ENCODE peak calls at places on chromosome 11, in four cellular contexts. One of them, this sample, is unnamed.

GRCh38 chr11:1335811-1336761 is 26.7 kb upstream of the TOLLIP start:
- DNase-seq in pancreas: peak; percentile 66
- DNase-seq in lower leg skin: peak; percentile 92
- DNase-seq in activated CD8-positive, alpha-beta T cell treated with anti-CD3 and anti-CD28 coated beads for 36 hours: peak; percentile 73
- DNase-seq in this sample: peak; percentile 26

GRCh38 chr11:86800076-86800955 is at the start of gene PRSS23:
- DNase-seq in pancreas: peak; percentile 89
- DNase-seq in activated CD8-positive, alpha-beta T cell treated with anti-CD3 and anti-CD28 coated beads for 36 hours: peak; percentile 32
- DNase-seq in lower leg skin: peak; percentile 92
- DNase-seq in this sample: peak; percentile 46

GRCh38 chr11:30725645-30726195 is 139.6 kb upstream of the MPPED2 start:
- DNase-seq in pancreas: no peak
- DNase-seq in activated CD8-positive, alpha-beta T cell treated with anti-CD3 and anti-CD28 coated beads for 36 hours: no peak
- DNase-seq in lower leg skin: no peak
- DNase-seq in this sample: no peak

GRCh38 chr11:87203907-87204602 is 166.3 kb downstream of the TMEM135 start:
- DNase-seq in activated CD8-positive, alpha-beta T cell treated with anti-CD3 and anti-CD28 coated beads for 36 hours: no peak
- DNase-seq in lower leg skin: no peak
- DNase-seq in pancreas: no peak
- DNase-seq in this sample: no peak

GRCh38 chr11:122741613-122742012 is 86.1 kb downstream of the UBASH3B start:
- DNase-seq in pancreas: no peak
- DNase-seq in activated CD8-positive, alpha-beta T cell treated with anti-CD3 and anti-CD28 coated beads for 36 hours: no peak
- DNase-seq in lower leg skin: no peak
- DNase-seq in this sample: no peak

GRCh38 chr11:102762414-102762813 is 18.0 kb downstream of the MMP10 start:
- DNase-seq in activated CD8-positive, alpha-beta T cell treated with anti-CD3 and anti-CD28 coated beads for 36 hours: no peak
- DNase-seq in pancreas: no peak
- DNase-seq in lower leg skin: no peak
- DNase-seq in this sample: no peak

GRCh38 chr11:31529189-31529588 is 19.6 kb downstream of the ELP4 start:
- DNase-seq in activated CD8-positive, alpha-beta T cell treated with anti-CD3 and anti-CD28 coated beads for 36 hours: no peak
- DNase-seq in pancreas: no peak
- DNase-seq in lower leg skin: no peak
- DNase-seq in this sample: no peak

GRCh38 chr11:129856036-129856435 is 39.3 kb downstream of the NFRKB start:
- DNase-seq in lower leg skin: peak; percentile 63
- DNase-seq in activated CD8-positive, alpha-beta T cell treated with anti-CD3 and anti-CD28 coated beads for 36 hours: no peak
- DNase-seq in pancreas: no peak
- DNase-seq in this sample: no peak

GRCh38 chr11:119000906-119001305 is 3.0 kb downstream of the CENATAC start:
- DNase-seq in activated CD8-positive, alpha-beta T cell treated with anti-CD3 and anti-CD28 coated beads for 36 hours: no peak
- DNase-seq in pancreas: no peak
- DNase-seq in lower leg skin: no peak
- DNase-seq in this sample: no peak

GRCh38 chr11:36509265-36509664 is 807 bp downstream of the TRAF6 start:
- DNase-seq in lower leg skin: no peak
- DNase-seq in activated CD8-positive, alpha-beta T cell treated with anti-CD3 and anti-CD28 coated beads for 36 hours: peak; percentile 39
- DNase-seq in pancreas: no peak
- DNase-seq in this sample: peak; percentile 19

GRCh38 chr11:17684550-17684949 is 34.8 kb upstream of the MYOD1 start:
- DNase-seq in lower leg skin: no peak
- DNase-seq in pancreas: no peak
- DNase-seq in activated CD8-positive, alpha-beta T cell treated with anti-CD3 and anti-CD28 coated beads for 36 hours: no peak
- DNase-seq in this sample: no peak

GRCh38 chr11:19394525-19395016 is 153.8 kb upstream of the E2F8 start:
- DNase-seq in lower leg skin: peak; percentile 43
- DNase-seq in pancreas: no peak
- DNase-seq in activated CD8-positive, alpha-beta T cell treated with anti-CD3 and anti-CD28 coated beads for 36 hours: peak; percentile 35
- DNase-seq in this sample: no peak
- TF ChIP-seq CTCF in lower leg skin: no peak
- TF ChIP-seq CTCF in pancreas: no peak
- TF ChIP-seq CTCF in activated CD8-positive, alpha-beta T cell treated with anti-CD3 and anti-CD28 coated beads for 36 hours: no peak
- TF ChIP-seq CTCF in this sample: no peak

GRCh38 chr11:126357969-126358762 is 2.7 kb downstream of the ST3GAL4 start:
- DNase-seq in pancreas: peak; percentile 56
- DNase-seq in activated CD8-positive, alpha-beta T cell treated with anti-CD3 and anti-CD28 coated beads for 36 hours: no peak
- DNase-seq in lower leg skin: no peak
- DNase-seq in this sample: no peak
- TF ChIP-seq CTCF in pancreas: no peak
- TF ChIP-seq CTCF in activated CD8-positive, alpha-beta T cell treated with anti-CD3 and anti-CD28 coated beads for 36 hours: no peak
- TF ChIP-seq CTCF in lower leg skin: no peak
- TF ChIP-seq CTCF in this sample: no peak

DNA sequence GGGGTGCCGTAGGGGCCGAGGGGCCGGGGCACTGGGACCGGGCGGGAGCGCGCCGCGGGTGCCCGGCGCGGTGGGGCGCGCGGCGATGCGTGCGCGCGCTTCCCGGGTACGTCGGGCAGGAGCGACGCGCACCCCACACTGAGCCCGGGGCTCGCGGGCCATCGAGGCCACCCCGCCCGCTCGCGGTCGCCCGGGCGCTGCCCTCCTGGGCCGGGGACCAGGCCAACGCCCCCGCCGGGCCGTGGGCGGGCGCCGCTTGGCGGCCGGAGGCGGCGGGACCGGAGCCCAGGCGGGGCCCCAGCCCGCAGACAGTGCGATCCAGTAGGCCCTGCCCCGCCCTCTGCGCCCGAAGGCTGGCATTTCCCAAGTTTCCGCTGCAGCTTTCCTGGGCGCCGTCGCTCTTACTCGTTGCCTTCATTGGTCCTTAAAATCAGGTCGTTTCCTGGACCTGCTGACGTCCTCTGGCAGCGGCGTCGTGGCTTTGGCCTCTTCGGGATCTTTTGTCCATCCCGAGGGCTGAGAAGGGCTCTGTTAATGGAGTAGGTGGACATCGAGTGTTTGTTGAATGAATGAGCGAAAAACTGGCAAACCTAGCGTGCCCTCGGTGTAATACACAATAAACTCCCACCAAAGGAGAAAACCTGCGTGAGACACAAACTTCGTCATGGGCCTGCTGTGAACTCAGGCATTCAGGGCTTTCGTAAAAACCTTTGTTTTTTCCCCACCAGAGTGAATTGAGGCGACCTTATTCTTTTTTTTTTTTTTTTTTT is 638 bp downstream of the PARVA start:
- DNase-seq in activated CD8-positive, alpha-beta T cell treated with anti-CD3 and anti-CD28 coated beads for 36 hours: no peak
- DNase-seq in lower leg skin: peak; percentile 93
- DNase-seq in pancreas: peak; percentile 89
- DNase-seq in this sample: peak; percentile 73
- TF ChIP-seq CTCF in activated CD8-positive, alpha-beta T cell treated with anti-CD3 and anti-CD28 coated beads for 36 hours: no peak
- TF ChIP-seq CTCF in lower leg skin: no peak
- TF ChIP-seq CTCF in pancreas: no peak
- TF ChIP-seq CTCF in this sample: no peak

GRCh38 chr11:11987503-11988022 is 20.9 kb downstream of the DKK3 start:
- DNase-seq in pancreas: no peak
- DNase-seq in lower leg skin: peak; percentile 45
- DNase-seq in activated CD8-positive, alpha-beta T cell treated with anti-CD3 and anti-CD28 coated beads for 36 hours: peak; percentile 14
- DNase-seq in this sample: no peak
- TF ChIP-seq CTCF in pancreas: no peak
- TF ChIP-seq CTCF in lower leg skin: no peak
- TF ChIP-seq CTCF in activated CD8-positive, alpha-beta T cell treated with anti-CD3 and anti-CD28 coated beads for 36 hours: no peak
- TF ChIP-seq CTCF in this sample: peak; percentile 63

GRCh38 chr11:41245704-41246398 is 213.6 kb downstream of the LRRC4C start:
- DNase-seq in pancreas: no peak
- DNase-seq in lower leg skin: peak; percentile 68
- DNase-seq in activated CD8-positive, alpha-beta T cell treated with anti-CD3 and anti-CD28 coated beads for 36 hours: no peak
- DNase-seq in this sample: no peak
- TF ChIP-seq CTCF in pancreas: no peak
- TF ChIP-seq CTCF in lower leg skin: no peak
- TF ChIP-seq CTCF in activated CD8-positive, alpha-beta T cell treated with anti-CD3 and anti-CD28 coated beads for 36 hours: no peak
- TF ChIP-seq CTCF in this sample: no peak

GRCh38 chr11:128506999-128507591 is 80.3 kb downstream of the ETS1 start:
- DNase-seq in pancreas: peak; percentile 73
- DNase-seq in activated CD8-positive, alpha-beta T cell treated with anti-CD3 and anti-CD28 coated beads for 36 hours: peak; percentile 77
- DNase-seq in lower leg skin: peak; percentile 96
- DNase-seq in this sample: no peak
- TF ChIP-seq CTCF in pancreas: no peak
- TF ChIP-seq CTCF in activated CD8-positive, alpha-beta T cell treated with anti-CD3 and anti-CD28 coated beads for 36 hours: no peak
- TF ChIP-seq CTCF in lower leg skin: no peak
- TF ChIP-seq CTCF in this sample: no peak

DNA sequence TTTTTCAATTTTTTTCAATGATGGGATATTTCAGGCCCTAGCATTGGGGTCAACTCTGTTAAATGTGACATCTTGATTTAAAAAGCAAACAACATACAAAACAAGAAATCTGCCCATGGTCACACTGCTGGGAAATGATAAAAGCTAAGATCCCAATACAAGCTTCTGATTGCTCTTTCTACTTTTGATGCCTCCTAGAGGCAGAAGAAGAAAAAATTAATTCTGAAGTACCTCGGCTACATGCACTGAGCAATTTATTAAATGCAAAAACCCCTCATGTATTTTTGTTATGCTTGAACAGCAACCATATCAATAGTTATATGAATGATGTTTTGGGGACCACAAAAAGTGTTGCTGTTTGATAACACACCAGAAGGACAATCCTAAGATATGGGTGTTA is 342.1 kb upstream of the NARS2 start:
- DNase-seq in lower leg skin: no peak
- DNase-seq in pancreas: no peak
- DNase-seq in activated CD8-positive, alpha-beta T cell treated with anti-CD3 and anti-CD28 coated beads for 36 hours: no peak
- DNase-seq in this sample: no peak
- TF ChIP-seq CTCF in lower leg skin: no peak
- TF ChIP-seq CTCF in pancreas: no peak
- TF ChIP-seq CTCF in activated CD8-positive, alpha-beta T cell treated with anti-CD3 and anti-CD28 coated beads for 36 hours: no peak
- TF ChIP-seq CTCF in this sample: no peak

DNA sequence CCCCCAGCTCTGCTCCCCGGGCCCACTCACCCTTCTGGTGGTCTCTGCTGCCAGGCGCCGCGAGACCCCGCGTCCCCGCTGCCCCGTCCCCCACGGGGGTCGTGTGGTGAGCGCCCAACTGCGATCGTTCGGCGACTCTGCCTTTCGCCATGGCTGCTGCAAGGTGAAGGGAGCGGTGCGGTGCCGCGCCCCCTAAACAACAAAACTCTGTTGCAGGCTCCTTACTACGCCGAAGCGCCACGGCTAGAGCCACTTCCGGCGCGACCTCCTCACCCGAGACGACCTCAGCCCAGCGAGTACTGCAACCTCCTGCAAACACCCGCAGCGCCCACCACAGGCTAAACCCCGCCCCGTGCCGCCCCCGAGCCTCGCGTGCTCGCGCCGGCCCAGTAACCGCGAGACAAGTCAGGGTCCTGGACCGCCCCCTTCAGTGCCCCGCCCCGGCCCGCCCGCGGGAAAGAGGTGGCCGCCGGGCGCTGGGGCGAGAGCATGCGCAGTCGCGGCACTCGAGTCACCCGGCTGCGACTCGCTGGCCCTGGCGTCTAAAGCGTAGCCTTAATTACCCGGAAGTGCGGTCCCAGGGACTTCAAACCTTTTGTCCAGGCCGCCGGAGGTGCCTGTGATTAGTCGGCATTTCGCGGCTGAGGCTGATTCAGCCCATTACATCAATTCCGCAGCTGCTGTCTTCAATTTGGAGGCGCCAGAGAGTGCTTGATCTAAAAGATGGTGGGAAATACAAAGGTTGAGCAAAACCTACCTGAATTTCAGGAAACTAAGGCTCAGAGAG is at the start of gene TMEM41B:
- DNase-seq in lower leg skin: peak; percentile 99
- DNase-seq in pancreas: peak; percentile 99
- DNase-seq in activated CD8-positive, alpha-beta T cell treated with anti-CD3 and anti-CD28 coated beads for 36 hours: peak; percentile 99
- DNase-seq in this sample: peak; percentile 100
- TF ChIP-seq CTCF in lower leg skin: no peak
- TF ChIP-seq CTCF in pancreas: no peak
- TF ChIP-seq CTCF in activated CD8-positive, alpha-beta T cell treated with anti-CD3 and anti-CD28 coated beads for 36 hours: no peak
- TF ChIP-seq CTCF in this sample: peak; percentile 16

DNA sequence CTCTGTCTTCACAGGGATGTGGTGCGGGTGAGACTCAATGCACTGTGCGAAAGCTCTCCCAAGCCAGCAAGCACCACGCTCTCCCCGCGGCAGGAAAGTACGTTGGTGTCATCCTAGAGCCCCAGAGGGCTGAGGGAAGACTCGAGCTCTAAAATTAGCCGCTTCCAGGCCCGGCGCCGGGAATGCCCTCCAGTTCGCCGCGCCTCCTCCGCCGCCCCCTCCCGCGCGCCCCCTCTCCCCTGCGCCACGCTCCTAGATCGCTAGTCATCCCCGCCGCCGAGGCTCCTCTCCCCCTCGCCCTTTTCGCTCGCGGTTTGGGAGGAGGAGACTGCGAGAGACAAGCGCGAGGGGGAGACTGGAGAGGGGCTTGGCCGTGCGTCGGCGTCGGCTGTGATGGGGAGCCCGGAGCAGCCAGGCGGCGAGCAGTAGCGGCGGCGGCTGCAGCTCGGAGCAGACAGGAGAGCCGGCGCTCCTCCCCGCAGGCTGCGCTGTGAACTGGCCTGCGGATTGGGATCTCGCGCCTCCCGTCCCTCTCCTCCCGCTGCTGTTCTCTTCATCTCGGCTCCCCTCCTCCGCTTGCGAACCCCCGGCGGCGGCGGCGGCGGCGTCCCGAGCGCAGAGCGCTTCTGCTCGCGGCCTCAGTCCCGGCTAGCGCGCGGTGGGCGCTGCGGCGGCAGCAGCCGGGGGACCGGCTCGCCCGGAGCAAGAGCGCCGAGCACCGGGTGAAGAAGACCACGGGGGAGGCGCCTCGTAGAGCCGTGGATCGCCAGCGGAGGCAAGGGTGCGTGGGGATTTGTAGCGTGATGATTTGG is at the start of gene FAT3:
- DNase-seq in lower leg skin: no peak
- DNase-seq in pancreas: peak; percentile 60
- DNase-seq in activated CD8-positive, alpha-beta T cell treated with anti-CD3 and anti-CD28 coated beads for 36 hours: no peak
- DNase-seq in this sample: peak; percentile 62
- TF ChIP-seq CTCF in lower leg skin: no peak
- TF ChIP-seq CTCF in pancreas: no peak
- TF ChIP-seq CTCF in activated CD8-positive, alpha-beta T cell treated with anti-CD3 and anti-CD28 coated beads for 36 hours: no peak
- TF ChIP-seq CTCF in this sample: no peak